ENCODE peak calls at places on chromosomes 1 and 21, in five cellular contexts. O is central memory CD4-positive, alpha-beta T cell; T is ascending aorta; W is neural crest cell; E is osteoblast. F is an unnamed sample.

GRCh38 chr1:110956586-110956985 is 7.1 kb downstream of the LRIF1 start:
- DNase-seq in O (no peak), T (no peak), W (no peak), E (no peak), F (no peak)

GRCh38 chr1:35929730-35930592 is 944 bp upstream of the AGO3 start:
- DNase-seq in O (peak), T (no peak), W (peak), E (peak), F (peak)

GRCh38 chr1:115098979-115099692 is 9.8 kb upstream of the TSPAN2 start:
- DNase-seq in O (peak), T (no peak), W (no peak), E (peak), F (no peak)

GRCh38 chr1:32695098-32695904 is 7.3 kb downstream of the SYNC start:
- DNase-seq in O (no peak), T (no peak), W (no peak), E (peak), F (no peak)

GRCh38 chr1:46491500-46492268 is 2.0 kb downstream of the DMBX1 start:
- DNase-seq in O (no peak), T (no peak), W (no peak), E (peak), F (no peak)

GRCh38 chr1:201268604-201269151 is 14.6 kb upstream of the PKP1 start:
- DNase-seq in O (no peak), T (no peak), W (no peak), E (peak), F (no peak)

GRCh38 chr1:18989956-18990355 is 33.5 kb upstream of the IFFO2 start:
- DNase-seq in O (no peak), T (no peak), W (no peak), E (no peak), F (no peak)

GRCh38 chr1:103123321-103123720 is 15.0 kb upstream of the COL11A1 start:
- DNase-seq in O (no peak), T (no peak), W (no peak), E (peak), F (no peak)

GRCh38 chr1:64687725-64688285 is 57.1 kb upstream of the RAVER2 start:
- DNase-seq in O (no peak), T (no peak), W (no peak), E (peak), F (no peak)

GRCh38 chr1:178485467-178486098 is 11.2 kb downstream of the CLEC20A start:
- DNase-seq in O (no peak), T (no peak), W (no peak), E (peak), F (no peak)

GRCh38 chr1:117392776-117393175 is 25.5 kb downstream of the MAN1A2 start:
- DNase-seq in O (no peak), T (no peak), W (no peak), E (no peak), F (no peak)

GRCh38 chr1:147337040-147337439 is 94.6 kb downstream of the CHD1L start:
- DNase-seq in O (no peak), T (no peak), W (no peak), E (peak), F (peak)

GRCh38 chr1:150109567-150109966 is 40.1 kb upstream of the PLEKHO1 start:
- DNase-seq in O (peak), T (no peak), W (no peak), E (no peak), F (no peak)

GRCh38 chr1:217482356-217483102 is 148.4 kb downstream of the GPATCH2 start:
- DNase-seq in O (no peak), T (no peak), W (no peak), E (peak), F (no peak)

GRCh38 chr1:162548170-162548569 is 13.4 kb upstream of the UAP1 start:
- DNase-seq in O (no peak), T (no peak), W (no peak), E (peak), F (no peak)

GRCh38 chr1:70043806-70044205 is 161.6 kb downstream of the LRRC40 start:
- DNase-seq in O (no peak), T (no peak), W (no peak), E (no peak), F (no peak)

GRCh38 chr1:219329606-219330005 is 155.9 kb downstream of the LYPLAL1 start:
- DNase-seq in O (no peak), T (no peak), W (no peak), E (no peak), F (no peak)

GRCh38 chr1:40094481-40095110 is 2.5 kb downstream of the PPT1 start:
- DNase-seq in O (no peak), T (no peak), W (no peak), E (no peak), F (no peak)

GRCh38 chr21:45768011-45768740 is 124.7 kb downstream of the PCBP3 start:
- DNase-seq in O (no peak), T (no peak), W (no peak), E (peak), F (no peak)

GRCh38 chr1:221708987-221709386 is 32.9 kb downstream of the DUSP10 start:
- DNase-seq in O (peak), T (no peak), W (no peak), E (no peak), F (no peak)

GRCh38 chr1:174656409-174657059 is 208.8 kb downstream of the GPR52 start:
- DNase-seq in O (no peak), T (no peak), W (no peak), E (no peak), F (no peak)

GRCh38 chr1:204564835-204565234 is 48.6 kb downstream of the MDM4 start:
- DNase-seq in O (peak), T (no peak), W (no peak), E (no peak), F (no peak)

GRCh38 chr1:27330786-27331185 is 8.8 kb downstream of the TMEM222 start:
- DNase-seq in O (no peak), T (no peak), W (no peak), E (no peak), F (no peak)